ENCODE peak calls at places on chromosomes 12 and 14, in four cellular contexts. G is tibial nerve, Q is testis, O is adrenal gland. K is an unnamed sample. For H3K4me1, the result is how much of the 10 kb centered on the place peaks cover.

GRCh38 chr12:32587536-32588346 is 91.4 kb upstream of the DNM1L start:
- DNase-seq in O (no peak), G (no peak), Q (no peak), K (no peak)

GRCh38 chr14:54627325-54627717 is 60.4 kb downstream of the SAMD4A start:
- DNase-seq in O (no peak), G (no peak), Q (no peak), K (no peak)

GRCh38 chr14:89481167-89481566 is 64.1 kb upstream of the FOXN3 start:
- DNase-seq in G (peak), Q (no peak), O (no peak), K (no peak)

GRCh38 chr12:16526693-16527092 is 79.3 kb downstream of the LMO3 start:
- DNase-seq in G (no peak), Q (no peak), O (peak), K (no peak)

GRCh38 chr14:58048219-58048618 is 103.8 kb downstream of the ARMH4 start:
- DNase-seq in O (no peak), Q (no peak), G (no peak), K (no peak)

GRCh38 chr14:34324363-34324795 is 137.7 kb downstream of the SPTSSA start:
- DNase-seq in O (peak), Q (peak), G (no peak), K (no peak)

GRCh38 chr14:63745858-63746425 is 18.1 kb upstream of the SGPP1 start:
- DNase-seq in Q (no peak), G (no peak), O (peak), K (no peak)

GRCh38 chr12:106133136-106134087 is 5.3 kb downstream of the NUAK1 start:
- DNase-seq in Q (no peak), G (no peak), O (no peak), K (no peak)

GRCh38 chr12:43848786-43849185 is 12.9 kb downstream of the TMEM117 start:
- DNase-seq in O (no peak), Q (no peak), G (no peak), K (no peak)

GRCh38 chr14:71497645-71498086 is 434.6 kb upstream of the RGS6 start:
- DNase-seq in Q (no peak), G (no peak), O (no peak), K (no peak)

GRCh38 chr12:52526511-52526951 is 6.3 kb upstream of the KRT5 start:
- DNase-seq in G (no peak), O (no peak), Q (no peak), K (peak)

GRCh38 chr12:6360578-6361490 is 14.5 kb downstream of the SCNN1A start:
- DNase-seq in Q (no peak), O (no peak), G (no peak), K (no peak)

GRCh38 chr12:71214511-71215285 is 56.9 kb upstream of the TSPAN8 start:
- DNase-seq in G (no peak), O (no peak), Q (no peak), K (no peak)

GRCh38 chr12:9935026-9935425 is 2.9 kb upstream of the CLEC2A start:
- DNase-seq in G (no peak), O (no peak), Q (no peak), K (no peak)

GRCh38 chr12:88946377-88946997 is 366.2 kb upstream of the KITLG start:
- DNase-seq in Q (no peak), O (no peak), G (no peak), K (no peak)

GRCh38 chr14:89337912-89338311 is 79.1 kb downstream of the FOXN3 start:
- DNase-seq in G (peak), O (peak), Q (peak), K (no peak)

GRCh38 chr12:85057370-85057963 is 21.3 kb downstream of the LRRIQ1 start:
- DNase-seq in Q (peak), O (peak), G (no peak), K (no peak)

GRCh38 chr12:29751676-29752075 is 32.1 kb downstream of the TMTC1 start:
- DNase-seq in Q (no peak), O (no peak), G (no peak), K (no peak)

GRCh38 chr14:101521306-101521935 is 39.9 kb upstream of the DIO3 start:
- DNase-seq in G (no peak), Q (peak), O (no peak), K (no peak)

GRCh38 chr12:22350817-22351371 is 16.4 kb upstream of the ST8SIA1 start:
- DNase-seq in O (no peak), Q (no peak), G (no peak), K (no peak)

GRCh38 chr14:68762944-68763831 is 29.7 kb downstream of the ZFP36L1 start:
- DNase-seq in Q (peak), O (peak), G (no peak), K (peak)

GRCh38 chr12:102433304-102433703 is 47.1 kb downstream of the IGF1 start:
- DNase-seq in O (no peak), Q (no peak), G (no peak), K (no peak)

GRCh38 chr14:70655110-70655826 is 13.6 kb downstream of the TTC9 start:
- DNase-seq in Q (no peak), G (no peak), O (no peak), K (no peak)

GRCh38 chr12:74892057-74892633 is 317.5 kb downstream of the KCNC2 start:
- DNase-seq in G (no peak), O (no peak), Q (no peak), K (no peak)

GRCh38 chr12:11758838-11759509 is 109.5 kb downstream of the ETV6 start:
- DNase-seq in G (no peak), Q (no peak), O (peak), K (no peak)
- TF ChIP-seq POLR2A in G (no peak), Q (no peak), O (no peak), K (no peak)

DNA sequence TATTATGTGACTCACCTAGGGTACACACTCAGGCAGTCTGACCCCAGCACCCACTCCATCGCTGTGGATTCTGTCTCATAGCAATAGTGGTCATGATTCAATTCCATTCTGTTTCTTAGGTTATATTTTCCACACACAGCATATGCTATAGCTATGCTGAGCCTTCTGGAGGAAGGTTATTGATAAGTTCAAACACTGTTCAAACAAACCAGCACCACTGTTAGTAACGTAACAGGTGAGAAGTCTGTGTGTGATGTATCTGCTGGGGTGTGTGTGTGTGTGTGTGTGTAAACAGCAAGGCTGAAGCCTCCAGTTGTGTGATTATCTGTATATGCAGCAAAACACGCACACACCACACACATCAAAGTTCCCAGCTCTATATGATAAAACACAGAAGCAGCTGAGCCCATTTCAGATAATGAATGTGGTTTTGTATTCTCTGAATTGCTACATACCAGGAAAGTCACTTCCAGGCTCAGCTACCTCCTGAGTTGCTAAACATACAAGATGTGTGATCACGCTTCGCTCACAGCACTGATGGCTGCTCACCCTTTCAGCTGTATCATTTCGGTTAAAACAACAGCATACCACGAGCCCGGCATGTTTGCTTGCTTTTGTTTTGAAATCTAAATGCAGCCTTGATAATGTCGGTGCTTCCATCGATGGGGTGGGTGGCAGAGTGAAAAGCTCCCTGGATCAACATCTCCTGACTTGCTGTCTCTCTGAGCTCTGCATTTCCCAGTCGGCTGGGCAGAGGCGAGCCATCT is 6.8 kb upstream of the SYNE3 start:
- DNase-seq in G (no peak), O (no peak), Q (no peak), K (peak)
- H3K4me1 ChIP-seq in G (half or more), O (under half), Q (under half), K (half or more)

DNA sequence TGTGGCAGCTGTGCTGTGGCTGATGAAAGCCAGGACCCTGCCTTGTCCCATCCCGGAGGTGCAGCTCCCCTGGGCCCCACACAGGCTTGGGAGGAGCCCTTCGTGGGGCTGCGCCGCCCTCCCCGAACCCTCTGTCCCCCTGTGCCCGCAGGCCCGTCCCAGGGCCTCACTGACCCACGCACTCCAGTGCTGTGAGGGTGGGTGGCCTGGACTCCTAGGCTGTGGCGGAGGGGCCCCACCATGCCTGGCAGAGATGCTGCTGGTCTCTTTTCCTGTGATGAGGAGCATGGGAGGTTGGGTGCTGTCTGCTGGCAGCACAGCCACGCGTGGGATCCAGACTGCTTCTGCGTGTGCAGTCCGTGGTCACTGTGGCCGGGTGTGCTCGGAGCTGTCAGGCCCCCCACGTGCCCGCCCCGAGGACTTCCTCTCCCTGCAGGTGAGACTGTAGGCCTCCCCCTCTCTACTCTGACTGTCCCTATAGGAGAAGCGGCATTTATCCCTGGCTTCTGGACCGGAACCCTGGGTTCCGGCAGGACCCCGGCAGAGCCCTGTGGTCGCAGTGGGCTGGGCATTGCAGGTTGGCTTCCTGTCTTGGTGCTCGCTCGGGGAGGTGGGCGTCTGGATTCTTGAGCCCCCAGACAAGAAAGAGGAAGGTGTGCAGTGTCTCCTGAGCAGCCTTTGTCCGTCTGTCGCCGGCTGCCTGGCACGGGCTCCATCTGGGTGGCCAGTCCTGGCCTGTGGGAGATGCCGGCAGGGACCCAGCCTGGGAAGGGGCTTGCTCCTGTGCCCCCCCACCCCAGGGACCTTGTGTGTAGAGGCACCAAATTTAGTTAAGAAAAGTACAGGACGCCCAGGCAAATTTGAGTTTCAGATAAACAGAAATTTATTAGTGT is 2.3 kb downstream of the MTA1 start:
- DNase-seq in Q (no peak), G (no peak), O (no peak), K (no peak)
- H3K4me3 ChIP-seq in Q (no peak), G (peak), O (no peak), K (no peak)

DNA sequence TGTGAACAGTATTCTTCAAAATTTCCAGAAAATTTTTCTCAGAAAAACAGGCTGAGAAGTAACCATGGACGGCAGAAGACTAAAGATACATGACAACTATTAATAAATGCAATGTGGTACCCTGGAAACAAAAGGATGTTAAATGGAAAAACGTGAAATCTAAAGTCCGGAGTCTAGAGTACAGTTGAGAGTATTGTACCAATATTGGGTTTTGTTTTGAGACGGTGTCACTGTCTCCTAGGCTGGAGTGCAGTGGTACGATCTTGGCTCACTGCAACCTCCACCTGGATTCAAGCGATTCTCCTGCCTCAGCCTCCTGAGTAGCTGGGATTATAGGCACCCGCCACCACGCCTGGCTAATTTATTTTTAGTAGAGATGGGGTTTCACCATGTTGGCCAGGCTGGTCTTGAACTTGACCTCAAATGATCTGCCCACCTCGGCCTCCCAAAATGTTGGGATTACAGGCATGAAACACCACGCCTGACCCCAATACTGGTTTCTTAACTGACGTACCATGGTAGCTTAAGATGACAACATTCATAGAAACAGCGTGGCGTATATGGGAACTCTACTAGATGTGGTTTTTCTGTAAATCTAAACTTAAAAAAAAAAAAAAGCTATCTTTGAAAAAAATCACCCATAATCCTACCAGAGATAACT is 16.8 kb upstream of the TDG start:
- DNase-seq in Q (no peak), G (no peak), O (no peak), K (no peak)
- TF ChIP-seq POLR2A in Q (no peak), G (no peak), O (no peak), K (no peak)

GRCh38 chr14:22419620-22420019 is 169.4 kb downstream of the DAD1 start:
- DNase-seq in G (no peak), Q (no peak), O (no peak), K (no peak)

GRCh38 chr14:22417914-22418313 is 171.1 kb downstream of the DAD1 start:
- DNase-seq in Q (no peak), G (no peak), O (no peak), K (no peak)

GRCh38 chr14:22422238-22422637 is 166.8 kb downstream of the DAD1 start:
- DNase-seq in O (no peak), G (no peak), Q (no peak), K (no peak)

GRCh38 chr14:22418631-22419030 is 170.4 kb downstream of the DAD1 start:
- DNase-seq in Q (no peak), G (no peak), O (no peak), K (no peak)

GRCh38 chr14:22420598-22421186 is 168.3 kb downstream of the DAD1 start:
- DNase-seq in G (no peak), O (no peak), Q (no peak), K (no peak)
- H3K4me1 ChIP-seq in G (under half), O (under half), Q (under half), K (under half)